ENCODE peak calls at places on chromosomes 3 and 15, in four cellular contexts. J, A, Y and F are unnamed samples.
A peak's percentile ranks its signal among the peaks of the same experiment; 100 is the strongest.

GRCh38 chr3:131881777-131882176 is 153.0 kb downstream of the CPNE4 start:
- DNase-seq in J (no peak), Y (no peak), A (no peak), F (no peak)

GRCh38 chr3:172513488-172513887 is 9.7 kb downstream of the TNFSF10 start:
- DNase-seq in Y (no peak), A (no peak), J (no peak), F (no peak)

GRCh38 chr15:71397377-71397776 is 282.1 kb downstream of the THSD4 start:
- DNase-seq in A (no peak), J (no peak), Y (no peak), F (no peak)

GRCh38 chr15:58282060-58282708 is 144.0 kb downstream of the AQP9 start:
- DNase-seq in A (no peak), J (peak; percentile 58), Y (no peak), F (no peak)

GRCh38 chr15:41401904-41402267 is 410 bp downstream of the NDUFAF1 start:
- DNase-seq in J (no peak), A (no peak), Y (no peak), F (no peak)

GRCh38 chr3:70832035-70832795 is 519.8 kb upstream of the MDFIC2 start:
- DNase-seq in Y (no peak), J (no peak), A (no peak), F (no peak)

GRCh38 chr3:168061332-168061996 is 34.3 kb downstream of the GOLIM4 start:
- DNase-seq in Y (no peak), A (no peak), J (peak; percentile 13), F (no peak)

GRCh38 chr15:63218114-63218808 is 28.9 kb downstream of the RAB8B start:
- DNase-seq in Y (no peak), J (peak; percentile 27), A (no peak), F (no peak)

GRCh38 chr3:6861331-6861988 is 545 bp downstream of the GRM7 start:
- DNase-seq in J (no peak), A (no peak), Y (peak; percentile 79), F (no peak)

GRCh38 chr15:36239509-36239908 is 339.9 kb upstream of the CDIN1 start:
- DNase-seq in A (no peak), Y (no peak), J (no peak), F (no peak)

GRCh38 chr3:152793969-152794368 is 41.0 kb upstream of the P2RY1 start:
- DNase-seq in Y (no peak), A (no peak), J (no peak), F (no peak)

GRCh38 chr3:128922804-128923459 is 43.5 kb downstream of the ACAD9 start:
- DNase-seq in Y (no peak), J (no peak), A (no peak), F (no peak)

GRCh38 chr15:75661041-75661778 is 13.5 kb downstream of the SNX33 start:
- DNase-seq in J (peak; percentile 45), Y (peak; percentile 64), A (no peak), F (no peak)

GRCh38 chr3:113105980-113106379 is 105.4 kb upstream of the BOC start:
- DNase-seq in Y (no peak), A (no peak), J (no peak), F (no peak)

GRCh38 chr3:184505053-184505452 is 56.5 kb upstream of the EPHB3 start:
- DNase-seq in Y (no peak), A (no peak), J (no peak), F (no peak)

GRCh38 chr3:157204431-157204830 is 44.5 kb upstream of the CCNL1 start:
- DNase-seq in Y (no peak), J (no peak), A (no peak), F (no peak)

GRCh38 chr15:71348597-71348996 is 233.3 kb downstream of the THSD4 start:
- DNase-seq in Y (no peak), J (no peak), A (no peak), F (no peak)

GRCh38 chr15:77974098-77974414 is 103.5 kb downstream of the TBC1D2B start:
- DNase-seq in Y (peak; percentile 33), J (no peak), A (no peak), F (no peak)

GRCh38 chr3:63905731-63906620 is 6.2 kb downstream of the SCAANT1 start:
- DNase-seq in J (no peak), Y (no peak), A (no peak), F (no peak)

GRCh38 chr3:89932882-89933281 is 825.5 kb downstream of the EPHA3 start:
- DNase-seq in J (no peak), Y (no peak), A (no peak), F (no peak)

GRCh38 chr3:114299421-114299820 is 5.6 kb downstream of the TIGIT start:
- DNase-seq in A (no peak), J (peak; percentile 40), Y (no peak), F (peak; percentile 16)

GRCh38 chr15:43903864-43904290 is 77.1 kb downstream of the WDR76 start:
- DNase-seq in Y (peak; percentile 94), J (peak; percentile 66), A (peak; percentile 7), F (peak; percentile 69)

GRCh38 chr15:36251450-36251849 is 328.0 kb upstream of the CDIN1 start:
- DNase-seq in J (no peak), A (no peak), Y (no peak), F (no peak)

GRCh38 chr3:126351771-126352475 is 5.3 kb downstream of the KLF15 start:
- DNase-seq in A (no peak), Y (no peak), J (no peak), F (no peak)

GRCh38 chr3:15269091-15269989 is 63.0 kb downstream of the SH3BP5 start:
- DNase-seq in J (no peak), A (no peak), Y (peak; percentile 38), F (no peak)

GRCh38 chr3:2166552-2166951 is 67.9 kb downstream of the CNTN4 start:
- DNase-seq in A (no peak), J (no peak), Y (no peak), F (peak; percentile 20)

GRCh38 chr3:39809181-39809994 is at the start of gene MYRIP:
- DNase-seq in Y (peak; percentile 78), J (peak; percentile 32), A (no peak), F (peak; percentile 66)

GRCh38 chr15:89912145-89912673 is 543 bp downstream of the ARPIN start:
- DNase-seq in A (no peak), J (no peak), Y (peak; percentile 73), F (no peak)

GRCh38 chr3:180417241-180417640 is 184.7 kb upstream of the TTC14 start:
- DNase-seq in J (no peak), Y (no peak), A (no peak), F (no peak)

GRCh38 chr3:133991209-133991608 is 38.5 kb downstream of the SLCO2A1 start:
- DNase-seq in Y (no peak), J (no peak), A (no peak), F (no peak)

GRCh38 chr15:78930577-78931388 is 14.1 kb downstream of the CTSH start:
- DNase-seq in A (no peak), J (no peak), Y (no peak), F (no peak)

GRCh38 chr3:185152433-185153169 is at the start of gene C3orf70:
- DNase-seq in A (no peak), J (no peak), Y (peak; percentile 75), F (peak; percentile 33)

GRCh38 chr3:46663611-46664135 is 29.8 kb downstream of the ALS2CL start:
- DNase-seq in Y (peak; percentile 62), A (no peak), J (no peak), F (no peak)

GRCh38 chr3:11206316-11206715 is 52.0 kb downstream of the HRH1 start:
- DNase-seq in A (no peak), Y (no peak), J (no peak), F (no peak)

GRCh38 chr15:80595391-80595790 is 99.7 kb upstream of the ABHD17C start:
- DNase-seq in J (peak; percentile 29), A (no peak), Y (no peak), F (no peak)
- TF ChIP-seq SUZ12 in J (no peak), A (no peak), Y (no peak), F (no peak)

DNA sequence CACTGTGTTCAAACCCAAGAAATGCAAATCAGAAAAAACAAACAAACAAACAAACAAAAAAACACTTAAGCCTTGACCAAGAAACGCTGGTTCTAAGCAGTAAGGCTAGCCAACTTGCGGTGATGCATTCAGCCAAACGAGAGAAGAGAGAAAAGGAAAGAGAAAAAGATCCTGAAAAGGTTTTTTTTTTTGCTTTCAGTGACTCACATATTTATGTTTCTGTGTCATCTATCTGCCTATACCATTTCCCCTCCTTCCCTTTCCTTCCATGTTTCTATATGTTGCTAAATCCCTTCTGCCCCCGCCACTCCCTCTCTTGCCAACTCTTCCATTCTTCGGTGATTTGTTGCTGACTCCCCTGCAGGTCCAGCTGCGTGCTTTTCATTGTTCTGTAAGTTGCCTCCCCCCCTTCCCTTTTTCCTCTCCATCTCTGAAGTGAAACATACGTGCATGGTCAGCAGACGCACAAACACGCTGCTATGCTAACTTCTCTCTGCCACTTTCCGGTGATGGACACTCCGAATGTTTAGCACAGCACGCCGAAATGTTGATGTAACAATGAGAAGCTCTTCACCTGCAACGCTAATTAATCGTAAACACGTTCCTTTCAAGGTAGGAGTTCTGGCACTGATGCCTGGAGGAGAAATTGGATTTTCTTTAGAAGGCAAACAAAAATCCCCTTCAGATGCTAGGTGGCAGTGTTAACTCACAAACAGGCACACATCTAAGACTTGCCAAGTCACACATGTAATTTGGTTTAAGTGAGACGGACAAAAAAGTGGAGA is 154.5 kb downstream of the TUSC7 start:
- DNase-seq in A (peak; percentile 17), Y (peak; percentile 60), J (peak; percentile 1), F (peak; percentile 30)
- H3K9ac ChIP-seq in A (no peak overlapping the region), Y (no peak overlapping the region), J (no peak overlapping the region), F (no peak overlapping the region)

DNA sequence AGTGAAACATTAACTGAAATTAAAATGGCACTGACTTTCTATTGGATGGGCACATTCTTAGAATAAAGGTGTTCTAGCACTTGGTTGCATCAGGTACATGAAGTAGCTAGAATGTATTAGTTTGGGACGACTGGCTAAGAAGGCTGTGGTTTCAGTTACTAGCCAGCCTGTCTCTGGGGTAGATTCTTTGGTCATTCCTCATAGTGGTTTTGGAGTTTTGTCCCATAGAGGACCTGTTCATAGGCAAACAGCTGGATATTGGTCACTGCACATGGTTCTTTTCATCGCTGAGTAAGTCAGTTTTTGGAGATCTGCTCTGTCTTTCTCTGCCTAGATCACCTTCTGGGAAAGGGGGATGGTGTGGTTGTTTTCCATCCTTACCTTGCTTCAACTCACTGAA is 55.3 kb downstream of the ADAMTSL3 start:
- DNase-seq in A (no peak), Y (no peak), J (no peak), F (no peak)
- TF ChIP-seq SUZ12 in A (no peak), Y (no peak), J (no peak), F (no peak)

GRCh38 chr3:69328103-69328755 is 57.7 kb downstream of the FRMD4B start:
- DNase-seq in A (no peak), Y (no peak), J (no peak), F (no peak)

GRCh38 chr3:69328903-69329302 is 57.0 kb downstream of the FRMD4B start:
- DNase-seq in J (no peak), A (no peak), Y (no peak), F (no peak)

GRCh38 chr3:69325151-69325550 is 60.7 kb downstream of the FRMD4B start:
- DNase-seq in A (no peak), J (no peak), Y (no peak), F (no peak)

GRCh38 chr3:69324362-69325025 is 61.4 kb downstream of the FRMD4B start:
- DNase-seq in Y (no peak), A (no peak), J (peak; percentile 7), F (peak; percentile 23)

GRCh38 chr3:69326821-69327433 is 59.0 kb downstream of the FRMD4B start:
- DNase-seq in A (peak; percentile 86), J (no peak), Y (no peak), F (no peak)
- H3K9ac ChIP-seq in A (peak overlapping the region; percentile 17), J (no peak overlapping the region), Y (no peak overlapping the region), F (no peak overlapping the region)